ENCODE peak calls at places on chromosomes 11 and 22, in eight cellular contexts. R, P, K, X, E, Z, L and S are unnamed samples.

GRCh38 chr22:21726650-21727049 is 8.9 kb downstream of the YPEL1 start:
- DNase-seq in R (no peak), P (no peak), K (no peak), X (peak), E (no peak), Z (no peak), L (peak), S (no peak)

GRCh38 chr11:72896431-72896830 is 82.2 kb downstream of the ATG16L2 start:
- DNase-seq in R (no peak), P (no peak), K (no peak), X (no peak), E (no peak), Z (no peak), L (no peak), S (no peak)

GRCh38 chr11:65380460-65381126 is 1.9 kb downstream of the SLC25A45 start:
- DNase-seq in R (no peak), P (no peak), K (no peak), X (no peak), E (no peak), Z (no peak), L (no peak), S (peak)

GRCh38 chr11:8638300-8638699 is 44.2 kb downstream of the TRIM66 start:
- DNase-seq in R (no peak), P (peak), K (no peak), X (no peak), E (no peak), Z (no peak), L (no peak), S (no peak)

GRCh38 chr22:44743247-44743646 is 9.1 kb upstream of the ARHGAP8 start:
- DNase-seq in R (no peak), P (no peak), K (no peak), X (no peak), E (no peak), Z (no peak), L (no peak), S (peak)

GRCh38 chr11:33574366-33574765 is 126.3 kb downstream of the C11orf91 start:
- DNase-seq in R (no peak), P (no peak), K (no peak), X (no peak), E (no peak), Z (no peak), L (no peak), S (no peak)

GRCh38 chr11:14687456-14687855 is 43.9 kb downstream of the PDE3B start:
- DNase-seq in R (no peak), P (no peak), K (no peak), X (no peak), E (no peak), Z (no peak), L (no peak), S (no peak)

GRCh38 chr22:41762980-41763779 is 37.3 kb upstream of the CCDC134 start:
- DNase-seq in R (no peak), P (no peak), K (peak), X (peak), E (no peak), Z (peak), L (peak), S (no peak)

GRCh38 chr11:100576044-100577021 is 110.8 kb upstream of the ARHGAP42 start:
- DNase-seq in R (no peak), P (peak), K (no peak), X (no peak), E (no peak), Z (no peak), L (no peak), S (no peak)

GRCh38 chr11:69004411-69005182 is 8.4 kb downstream of the MRGPRF start:
- DNase-seq in R (no peak), P (no peak), K (no peak), X (no peak), E (no peak), Z (no peak), L (peak), S (peak)

GRCh38 chr11:33317662-33318061 is 60.5 kb downstream of the HIPK3 start:
- DNase-seq in R (no peak), P (peak), K (no peak), X (no peak), E (no peak), Z (no peak), L (no peak), S (no peak)